ENCODE peak calls at places on chromosomes 3 and 15, in seven cellular contexts. X is hepatocyte, U is DND-41, L is PC-3, E is OCI-LY7, V is fibroblast of lung, P is neural progenitor cell. T is an unnamed sample.

GRCh38 chr15:45134682-45135604 is 5.1 kb downstream of the DUOX1 start:
- DNase-seq in X (peak; percentile 58), U (no peak), L (no peak), E (no peak), V (no peak), P (peak; percentile 65), T (no peak)

GRCh38 chr3:23623841-23624240 is 181.9 kb upstream of the UBE2E1 start:
- DNase-seq in X (no peak), U (no peak), L (no peak), E (no peak), V (peak; percentile 48), P (no peak), T (no peak)

GRCh38 chr3:30232546-30232945 is 373.9 kb upstream of the TGFBR2 start:
- DNase-seq in X (no peak), U (no peak), L (no peak), E (no peak), V (no peak), P (no peak), T (no peak)

GRCh38 chr15:90644946-90645725 is 72.0 kb upstream of the BLM start:
- DNase-seq in X (no peak), U (no peak), L (no peak), E (no peak), V (no peak), P (no peak), T (no peak)

GRCh38 chr3:13214847-13215472 is 141.7 kb upstream of the IQSEC1 start:
- DNase-seq in X (no peak), U (no peak), L (no peak), E (no peak), V (no peak), P (no peak), T (no peak)

GRCh38 chr3:38966956-38967795 is 84.6 kb downstream of the SCN11A start:
- DNase-seq in X (no peak), U (no peak), L (no peak), E (no peak), V (no peak), P (no peak), T (peak; percentile 76)

GRCh38 chr3:194130807-194131589 is 5.0 kb upstream of the HES1 start:
- DNase-seq in X (peak; percentile 73), U (peak; percentile 40), L (peak; percentile 97), E (peak; percentile 83), V (peak; percentile 77), P (peak; percentile 82), T (peak; percentile 66)

GRCh38 chr15:32856753-32857152 is 138.9 kb downstream of the GREM1 start:
- DNase-seq in X (no peak), U (no peak), L (no peak), E (no peak), V (peak; percentile 96), P (no peak), T (no peak)

GRCh38 chr3:152183473-152183872 is 85.3 kb upstream of the MBNL1 start:
- DNase-seq in X (peak; percentile 15), U (peak; percentile 70), L (peak; percentile 51), E (peak; percentile 79), V (no peak), P (peak; percentile 64), T (no peak)

GRCh38 chr15:80890341-80890972 is 99.2 kb downstream of the MESD start:
- DNase-seq in X (no peak), U (no peak), L (peak; percentile 7), E (no peak), V (peak; percentile 36), P (no peak), T (peak; percentile 24)

GRCh38 chr3:44355634-44356033 is 17.1 kb downstream of the TCAIM start:
- DNase-seq in X (peak; percentile 41), U (no peak), L (peak; percentile 60), E (no peak), V (peak; percentile 88), P (no peak), T (peak; percentile 63)

GRCh38 chr3:183298708-183299153 is 45.7 kb downstream of the B3GNT5 start:
- DNase-seq in X (peak; percentile 68), U (no peak), L (peak; percentile 50), E (no peak), V (peak; percentile 94), P (peak; percentile 15), T (no peak)

GRCh38 chr15:69279636-69280035 is 19.1 kb upstream of the PAQR5 start:
- DNase-seq in X (no peak), U (no peak), L (no peak), E (no peak), V (no peak), P (no peak), T (no peak)

DNA sequence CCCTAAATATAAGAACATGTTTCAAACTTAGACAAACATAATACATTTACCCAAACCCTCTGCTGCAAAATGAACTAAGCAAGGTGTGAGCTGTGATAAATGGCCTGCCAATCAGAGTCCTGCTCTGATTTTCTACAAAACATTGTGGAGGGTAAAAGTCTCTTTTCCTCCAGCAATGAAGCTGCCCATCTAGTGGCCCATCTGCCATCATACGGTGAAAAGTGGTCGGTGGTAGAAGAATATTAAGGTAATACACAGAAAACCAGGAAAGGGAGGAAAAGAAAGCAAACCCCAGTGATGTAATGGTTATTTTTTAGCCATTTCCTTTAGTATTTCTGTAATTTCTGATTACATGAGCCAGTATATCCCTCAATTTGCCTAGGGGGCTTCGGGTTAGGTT is 838.1 kb downstream of the TBL1XR1 start:
- DNase-seq in X (no peak), U (no peak), L (no peak), E (no peak), V (no peak), P (no peak), T (no peak)
- TF ChIP-seq CTCF in X (peak; percentile 11), U (no peak), L (peak; percentile 56), E (peak; percentile 66), V (no peak), P (peak; percentile 50), T (no peak)

GRCh38 chr3:185532881-185533280 is 19.5 kb downstream of the LIPH start:
- DNase-seq in X (no peak), U (no peak), L (no peak), E (no peak), V (no peak), P (peak; percentile 50), T (no peak)
- H2AFZ ChIP-seq in X (no peak overlapping the region), U (no peak overlapping the region), L (no peak overlapping the region), E (no peak overlapping the region), V (no peak overlapping the region), P (peak overlapping the region; percentile 59), T (no peak overlapping the region)

GRCh38 chr3:53495518-53496501 is 1.4 kb downstream of the CACNA1D start:
- DNase-seq in X (peak; percentile 42), U (no peak), L (no peak), E (no peak), V (no peak), P (peak; percentile 54), T (no peak)

GRCh38 chr3:53496984-53497383 is 2.6 kb downstream of the CACNA1D start:
- DNase-seq in X (no peak), U (no peak), L (no peak), E (no peak), V (no peak), P (no peak), T (no peak)

GRCh38 chr3:53500165-53500777 is 5.9 kb downstream of the CACNA1D start:
- DNase-seq in X (no peak), U (no peak), L (no peak), E (no peak), V (no peak), P (no peak), T (no peak)

GRCh38 chr3:53501203-53501602 is 6.8 kb downstream of the CACNA1D start:
- DNase-seq in X (no peak), U (no peak), L (no peak), E (no peak), V (no peak), P (no peak), T (no peak)

GRCh38 chr3:53498993-53499641 is 4.7 kb downstream of the CACNA1D start:
- DNase-seq in X (peak; percentile 41), U (no peak), L (no peak), E (no peak), V (no peak), P (peak; percentile 55), T (no peak)
- TF ChIP-seq CTCF in X (peak; percentile 19), U (no peak), L (no peak), E (no peak), V (no peak), P (peak; percentile 48), T (no peak)

GRCh38 chr3:50380375-50381085 is 21.2 kb upstream of the TMEM115 start:
- DNase-seq in X (no peak), U (no peak), L (no peak), E (no peak), V (no peak), P (no peak), T (no peak)

GRCh38 chr3:50375200-50375931 is 16.0 kb upstream of the TMEM115 start:
- DNase-seq in X (no peak), U (no peak), L (no peak), E (peak; percentile 24), V (no peak), P (peak; percentile 50), T (no peak)

GRCh38 chr3:50378757-50379156 is 19.4 kb upstream of the TMEM115 start:
- DNase-seq in X (no peak), U (no peak), L (no peak), E (no peak), V (no peak), P (no peak), T (no peak)

GRCh38 chr3:50381315-50381714 is 22.0 kb upstream of the TMEM115 start:
- DNase-seq in X (no peak), U (no peak), L (no peak), E (no peak), V (no peak), P (no peak), T (no peak)

GRCh38 chr3:50378024-50378423 is 18.7 kb upstream of the TMEM115 start:
- DNase-seq in X (no peak), U (no peak), L (no peak), E (no peak), V (no peak), P (no peak), T (no peak)
- H2AFZ ChIP-seq in X (no peak overlapping the region), U (no peak overlapping the region), L (no peak overlapping the region), E (no peak overlapping the region), V (no peak overlapping the region), P (no peak overlapping the region), T (no peak overlapping the region)

GRCh38 chr15:48442011-48442410 is 110.8 kb downstream of the DUT start:
- DNase-seq in X (no peak), U (no peak), L (no peak), E (no peak), V (no peak), P (no peak), T (no peak)

GRCh38 chr15:48437178-48437577 is 105.9 kb downstream of the DUT start:
- DNase-seq in X (no peak), U (no peak), L (no peak), E (no peak), V (peak; percentile 96), P (no peak), T (no peak)

GRCh38 chr15:48435356-48435755 is 104.1 kb downstream of the DUT start:
- DNase-seq in X (no peak), U (no peak), L (no peak), E (no peak), V (no peak), P (no peak), T (no peak)

DNA sequence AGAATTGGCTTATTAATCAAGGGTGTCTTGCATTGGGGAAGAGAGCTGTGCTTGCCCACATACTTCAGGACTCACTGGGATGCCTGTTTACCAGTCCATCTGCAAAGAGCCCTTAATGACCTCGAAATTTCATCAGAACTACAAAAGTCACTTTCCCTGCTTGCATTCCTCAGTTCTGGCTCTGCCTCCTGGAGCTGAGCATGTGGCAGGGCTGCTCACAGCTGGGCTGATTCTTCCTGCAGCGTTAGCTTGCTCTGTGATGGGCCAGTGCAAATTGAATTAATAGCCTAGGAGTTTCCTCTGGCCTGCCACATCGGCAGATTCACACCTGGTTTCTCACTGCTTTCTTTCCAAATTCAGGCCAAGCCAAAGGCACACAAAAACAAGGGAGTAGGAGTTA is 108.9 kb downstream of the DUT start:
- DNase-seq in X (no peak), U (no peak), L (no peak), E (no peak), V (peak; percentile 96), P (peak; percentile 68), T (no peak)
- TF ChIP-seq CTCF in X (no peak), U (no peak), L (no peak), E (no peak), V (no peak), P (no peak), T (no peak)

T was measured in mammary epithelial cell.